ENCODE peak calls at places on chromosomes 11 and 22, in four cellular contexts. One of them, this sample, is unnamed.

GRCh38 chr11:13384837-13385417 is 78.1 kb downstream of the BTBD10 start:
- DNase-seq in GM04504: peak; percentile 7
- DNase-seq in activated T-helper 1 cell treated with Interleukin-2 at 50 U/mL for 16 hours: no peak
- DNase-seq in epithelial cell of proximal tubule: peak; percentile 9
- DNase-seq in this sample: no peak

GRCh38 chr11:7578276-7578955 is 64.6 kb downstream of the PPFIBP2 start:
- DNase-seq in GM04504: no peak
- DNase-seq in activated T-helper 1 cell treated with Interleukin-2 at 50 U/mL for 16 hours: no peak
- DNase-seq in epithelial cell of proximal tubule: no peak
- DNase-seq in this sample: no peak

GRCh38 chr22:46109474-46110003 is 40.8 kb upstream of the PPARA start:
- DNase-seq in GM04504: no peak
- DNase-seq in activated T-helper 1 cell treated with Interleukin-2 at 50 U/mL for 16 hours: no peak
- DNase-seq in epithelial cell of proximal tubule: no peak
- DNase-seq in this sample: no peak

GRCh38 chr22:21921184-21921721 is 31.4 kb downstream of the PPM1F start:
- DNase-seq in GM04504: no peak
- DNase-seq in activated T-helper 1 cell treated with Interleukin-2 at 50 U/mL for 16 hours: no peak
- DNase-seq in epithelial cell of proximal tubule: no peak
- DNase-seq in this sample: no peak

GRCh38 chr22:40215266-40215665 is 37.5 kb downstream of the TNRC6B start:
- DNase-seq in GM04504: no peak
- DNase-seq in activated T-helper 1 cell treated with Interleukin-2 at 50 U/mL for 16 hours: no peak
- DNase-seq in epithelial cell of proximal tubule: no peak
- DNase-seq in this sample: no peak

GRCh38 chr11:76610371-76610770 is 60.2 kb downstream of the LRRC32 start:
- DNase-seq in GM04504: no peak
- DNase-seq in activated T-helper 1 cell treated with Interleukin-2 at 50 U/mL for 16 hours: no peak
- DNase-seq in epithelial cell of proximal tubule: no peak
- DNase-seq in this sample: no peak

GRCh38 chr11:104051806-104052205 is 15.4 kb downstream of the DDI1 start:
- DNase-seq in GM04504: no peak
- DNase-seq in activated T-helper 1 cell treated with Interleukin-2 at 50 U/mL for 16 hours: no peak
- DNase-seq in epithelial cell of proximal tubule: no peak
- DNase-seq in this sample: no peak

GRCh38 chr22:48079505-48080295 is 1317.2 kb downstream of the TBC1D22A start:
- DNase-seq in GM04504: no peak
- DNase-seq in activated T-helper 1 cell treated with Interleukin-2 at 50 U/mL for 16 hours: no peak
- DNase-seq in epithelial cell of proximal tubule: no peak
- DNase-seq in this sample: no peak

GRCh38 chr11:44968510-44968909 is 17.8 kb upstream of the TP53I11 start:
- DNase-seq in GM04504: no peak
- DNase-seq in activated T-helper 1 cell treated with Interleukin-2 at 50 U/mL for 16 hours: no peak
- DNase-seq in epithelial cell of proximal tubule: no peak
- DNase-seq in this sample: no peak

GRCh38 chr11:121337740-121338272 is 45.2 kb downstream of the SC5D start:
- DNase-seq in GM04504: no peak
- DNase-seq in activated T-helper 1 cell treated with Interleukin-2 at 50 U/mL for 16 hours: no peak
- DNase-seq in epithelial cell of proximal tubule: no peak
- DNase-seq in this sample: no peak

GRCh38 chr22:46239261-46240048 is 10.6 kb downstream of the CDPF1 start:
- DNase-seq in GM04504: no peak
- DNase-seq in activated T-helper 1 cell treated with Interleukin-2 at 50 U/mL for 16 hours: no peak
- DNase-seq in epithelial cell of proximal tubule: no peak
- DNase-seq in this sample: no peak

GRCh38 chr11:74749127-74749964 is 697 bp downstream of the RNF169 start:
- DNase-seq in GM04504: no peak
- DNase-seq in activated T-helper 1 cell treated with Interleukin-2 at 50 U/mL for 16 hours: peak; percentile 29
- DNase-seq in epithelial cell of proximal tubule: no peak
- DNase-seq in this sample: peak; percentile 38

GRCh38 chr11:65538915-65539374 is 14.1 kb downstream of the SCYL1 start:
- DNase-seq in GM04504: no peak
- DNase-seq in activated T-helper 1 cell treated with Interleukin-2 at 50 U/mL for 16 hours: no peak
- DNase-seq in epithelial cell of proximal tubule: no peak
- DNase-seq in this sample: no peak

GRCh38 chr11:9691865-9692264 is 28.0 kb downstream of the SWAP70 start:
- DNase-seq in GM04504: no peak
- DNase-seq in activated T-helper 1 cell treated with Interleukin-2 at 50 U/mL for 16 hours: no peak
- DNase-seq in epithelial cell of proximal tubule: no peak
- DNase-seq in this sample: no peak

GRCh38 chr11:1090600-1091331 is 16.1 kb downstream of the MUC2 start:
- DNase-seq in GM04504: no peak
- DNase-seq in activated T-helper 1 cell treated with Interleukin-2 at 50 U/mL for 16 hours: no peak
- DNase-seq in epithelial cell of proximal tubule: no peak
- DNase-seq in this sample: peak; percentile 1

GRCh38 chr11:44825058-44825795 is 98.5 kb downstream of the TSPAN18 start:
- DNase-seq in GM04504: no peak
- DNase-seq in activated T-helper 1 cell treated with Interleukin-2 at 50 U/mL for 16 hours: no peak
- DNase-seq in epithelial cell of proximal tubule: no peak
- DNase-seq in this sample: no peak

GRCh38 chr11:82823635-82824614 is 76.3 kb downstream of the PRCP start:
- DNase-seq in GM04504: no peak
- DNase-seq in activated T-helper 1 cell treated with Interleukin-2 at 50 U/mL for 16 hours: no peak
- DNase-seq in epithelial cell of proximal tubule: no peak
- DNase-seq in this sample: no peak

GRCh38 chr11:82701847-82702520 is 31.7 kb downstream of the FAM181B start:
- DNase-seq in GM04504: peak; percentile 7
- DNase-seq in activated T-helper 1 cell treated with Interleukin-2 at 50 U/mL for 16 hours: no peak
- DNase-seq in epithelial cell of proximal tubule: no peak
- DNase-seq in this sample: no peak

GRCh38 chr22:23557467-23557866 is 22.6 kb downstream of the IGLL1 start:
- DNase-seq in GM04504: no peak
- DNase-seq in activated T-helper 1 cell treated with Interleukin-2 at 50 U/mL for 16 hours: no peak
- DNase-seq in epithelial cell of proximal tubule: no peak
- DNase-seq in this sample: no peak

GRCh38 chr11:14012836-14013235 is 50.3 kb downstream of the SPON1 start:
- DNase-seq in GM04504: no peak
- DNase-seq in activated T-helper 1 cell treated with Interleukin-2 at 50 U/mL for 16 hours: no peak
- DNase-seq in epithelial cell of proximal tubule: no peak
- DNase-seq in this sample: no peak

GRCh38 chr11:73185680-73186293 is 32.3 kb upstream of the P2RY2 start:
- DNase-seq in GM04504: peak; percentile 66
- DNase-seq in activated T-helper 1 cell treated with Interleukin-2 at 50 U/mL for 16 hours: no peak
- DNase-seq in epithelial cell of proximal tubule: no peak
- DNase-seq in this sample: no peak

GRCh38 chr11:36073411-36074203 is 129.7 kb downstream of the LDLRAD3 start:
- DNase-seq in GM04504: peak; percentile 64
- DNase-seq in activated T-helper 1 cell treated with Interleukin-2 at 50 U/mL for 16 hours: no peak
- DNase-seq in epithelial cell of proximal tubule: no peak
- DNase-seq in this sample: no peak

GRCh38 chr22:19788661-19789225 is 28.2 kb downstream of the TBX1 start:
- DNase-seq in GM04504: no peak
- DNase-seq in activated T-helper 1 cell treated with Interleukin-2 at 50 U/mL for 16 hours: no peak
- DNase-seq in epithelial cell of proximal tubule: no peak
- DNase-seq in this sample: no peak

GRCh38 chr22:30969532-30970355 is 679 bp downstream of the TUG1 start:
- DNase-seq in GM04504: peak; percentile 18
- DNase-seq in activated T-helper 1 cell treated with Interleukin-2 at 50 U/mL for 16 hours: no peak
- DNase-seq in epithelial cell of proximal tubule: no peak
- DNase-seq in this sample: no peak

GRCh38 chr11:11498195-11498594 is 123.6 kb downstream of the GALNT18 start:
- DNase-seq in GM04504: no peak
- DNase-seq in activated T-helper 1 cell treated with Interleukin-2 at 50 U/mL for 16 hours: no peak
- DNase-seq in epithelial cell of proximal tubule: no peak
- DNase-seq in this sample: no peak

GRCh38 chr22:42655693-42656092 is 6.5 kb upstream of the CYB5R3 start:
- DNase-seq in GM04504: no peak
- DNase-seq in activated T-helper 1 cell treated with Interleukin-2 at 50 U/mL for 16 hours: no peak
- DNase-seq in epithelial cell of proximal tubule: no peak
- DNase-seq in this sample: no peak

GRCh38 chr11:9600651-9601040 is 27.2 kb downstream of the WEE1 start:
- DNase-seq in GM04504: no peak
- DNase-seq in activated T-helper 1 cell treated with Interleukin-2 at 50 U/mL for 16 hours: no peak
- DNase-seq in epithelial cell of proximal tubule: no peak
- DNase-seq in this sample: no peak

GRCh38 chr11:130828741-130829140 is 87.5 kb downstream of the SNX19 start:
- DNase-seq in GM04504: no peak
- DNase-seq in activated T-helper 1 cell treated with Interleukin-2 at 50 U/mL for 16 hours: no peak
- DNase-seq in epithelial cell of proximal tubule: no peak
- DNase-seq in this sample: no peak

GRCh38 chr22:35558031-35558430 is 17.4 kb downstream of the RASD2 start:
- DNase-seq in GM04504: no peak
- DNase-seq in activated T-helper 1 cell treated with Interleukin-2 at 50 U/mL for 16 hours: no peak
- DNase-seq in epithelial cell of proximal tubule: no peak
- DNase-seq in this sample: no peak

GRCh38 chr22:36331306-36331911 is 56.4 kb downstream of the MYH9 start:
- DNase-seq in GM04504: peak; percentile 88
- DNase-seq in activated T-helper 1 cell treated with Interleukin-2 at 50 U/mL for 16 hours: peak; percentile 66
- DNase-seq in epithelial cell of proximal tubule: peak; percentile 75
- DNase-seq in this sample: peak; percentile 52

GRCh38 chr11:14275081-14275480 is 83.9 kb downstream of the RRAS2 start:
- DNase-seq in GM04504: peak; percentile 17
- DNase-seq in activated T-helper 1 cell treated with Interleukin-2 at 50 U/mL for 16 hours: no peak
- DNase-seq in epithelial cell of proximal tubule: no peak
- DNase-seq in this sample: no peak